ENCODE peak calls at places on chromosomes 16 and 17, in four cellular contexts. Y is GM12878, H is K562, A is IMR-90. W is an unnamed sample.

GRCh38 chr16:7217797-7218196 is 114.8 kb upstream of the RBFOX1 start:
- DNase-seq in Y (no peak), H (no peak), A (no peak), W (no peak)

GRCh38 chr16:69712914-69713581 is 13.3 kb downstream of the NQO1 start:
- DNase-seq in H (no peak), Y (no peak), A (no peak), W (no peak)

GRCh38 chr16:10836174-10836853 is 17.7 kb upstream of the TVP23A start:
- DNase-seq in Y (no peak), A (no peak), H (no peak), W (no peak)

GRCh38 chr17:48791128-48792032 is 25.6 kb downstream of the TTLL6 start:
- DNase-seq in A (peak), Y (peak), H (peak), W (peak)

GRCh38 chr17:9968881-9969280 is 63.8 kb upstream of the RCVRN start:
- DNase-seq in A (peak), Y (no peak), H (no peak), W (peak)

GRCh38 chr17:62597920-62598319 is 29.6 kb upstream of the MRC2 start:
- DNase-seq in A (no peak), H (no peak), Y (no peak), W (no peak)

GRCh38 chr16:83701494-83701893 is 106.3 kb upstream of the HSBP1 start:
- DNase-seq in Y (no peak), A (peak), H (peak), W (no peak)

GRCh38 chr17:78357177-78357586 is 2.7 kb downstream of the SOCS3 start:
- DNase-seq in Y (no peak), H (no peak), A (peak), W (peak)

GRCh38 chr17:38465420-38466345 is 37.4 kb downstream of the ARHGAP23 start:
- DNase-seq in Y (no peak), A (peak), H (peak), W (no peak)

GRCh38 chr16:26281681-26282080 is 589.9 kb downstream of the HS3ST4 start:
- DNase-seq in H (no peak), A (no peak), Y (no peak), W (no peak)

GRCh38 chr17:71361691-71362450 is 758.9 kb upstream of the SOX9 start:
- DNase-seq in H (no peak), Y (no peak), A (peak), W (no peak)

GRCh38 chr16:85615014-85615851 is 2.1 kb downstream of the GSE1 start:
- DNase-seq in Y (no peak), A (no peak), H (no peak), W (peak)

GRCh38 chr16:87266846-87267245 is 50.3 kb downstream of the C16orf95 start:
- DNase-seq in H (no peak), A (no peak), Y (no peak), W (no peak)

GRCh38 chr17:69800870-69801269 is 274.2 kb upstream of the KCNJ16 start:
- DNase-seq in A (no peak), H (no peak), Y (no peak), W (no peak)

GRCh38 chr17:78862073-78863023 is 21.7 kb upstream of the USP36 start:
- DNase-seq in A (peak), H (peak), Y (no peak), W (peak)

GRCh38 chr17:7803981-7804380 is 30.0 kb upstream of the KDM6B start:
- DNase-seq in A (no peak), H (no peak), Y (no peak), W (no peak)

GRCh38 chr17:62187681-62188080 is 122.6 kb upstream of the MED13 start:
- DNase-seq in Y (no peak), A (peak), H (peak), W (no peak)

GRCh38 chr16:46620265-46621005 is 744 bp downstream of the SHCBP1 start:
- DNase-seq in A (no peak), Y (no peak), H (peak), W (peak)

GRCh38 chr17:50370052-50370451 is 2.9 kb downstream of the MRPL27 start:
- DNase-seq in Y (no peak), H (no peak), A (no peak), W (no peak)

GRCh38 chr17:50372222-50372621 is 762 bp downstream of the MRPL27 start:
- DNase-seq in Y (no peak), A (no peak), H (no peak), W (no peak)

GRCh38 chr17:50372708-50373556 is at the start of the genes EME1 and MRPL27:
- DNase-seq in H (peak), Y (peak), A (peak), W (peak)

GRCh38 chr17:50373705-50374104 is 676 bp downstream of the EME1 start:
- DNase-seq in Y (no peak), H (no peak), A (no peak), W (no peak)

GRCh38 chr17:50371526-50371925 is 1.5 kb downstream of the MRPL27 start:
- DNase-seq in Y (no peak), A (no peak), H (no peak), W (no peak)
- TF ChIP-seq ELK1 in Y (no peak), A (no peak), H (no peak), W (no peak)

GRCh38 chr16:70749681-70750601 is 51.0 kb downstream of the VAC14 start:
- DNase-seq in Y (no peak), A (no peak), H (peak), W (no peak)

GRCh38 chr16:70752381-70752780 is 48.6 kb downstream of the VAC14 start:
- DNase-seq in A (no peak), H (no peak), Y (no peak), W (no peak)

GRCh38 chr16:70751593-70751992 is 49.4 kb downstream of the VAC14 start:
- DNase-seq in H (no peak), A (no peak), Y (no peak), W (no peak)

GRCh38 chr16:70749006-70749678 is 51.8 kb downstream of the VAC14 start:
- DNase-seq in A (no peak), H (no peak), Y (no peak), W (no peak)

DNA sequence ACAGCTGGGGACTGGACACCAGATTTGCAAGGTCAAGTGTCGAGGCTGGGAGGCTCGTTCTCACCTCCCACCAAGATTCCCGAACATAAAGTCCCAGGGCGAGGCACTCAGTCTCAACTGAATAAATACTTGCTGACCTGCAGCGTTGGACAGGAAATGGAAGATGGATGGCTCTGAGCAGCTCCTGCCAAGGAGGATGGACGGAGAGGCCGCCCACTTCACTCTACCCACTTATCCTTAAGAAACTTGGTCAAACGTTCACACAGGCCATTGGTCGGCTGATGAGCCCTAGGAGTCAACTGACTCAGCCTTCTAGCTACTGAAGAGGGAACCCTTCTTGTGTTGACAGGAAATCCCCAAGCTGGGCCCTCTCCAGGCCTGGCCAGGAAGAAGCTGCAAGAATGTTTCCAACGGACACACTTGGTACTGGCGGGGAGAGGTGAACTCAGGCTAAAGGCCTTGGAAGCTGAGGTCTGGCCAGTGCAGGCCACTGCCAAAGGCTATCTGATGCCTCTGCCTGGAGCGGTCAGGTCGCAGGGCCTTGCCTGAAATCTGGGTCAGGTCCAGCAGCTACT is 50.0 kb downstream of the VAC14 start:
- DNase-seq in Y (no peak), H (no peak), A (peak), W (peak)
- TF ChIP-seq ELK1 in Y (no peak), H (no peak), A (no peak), W (no peak)

GRCh38 chr16:56989988-56990387 is 631 bp downstream of the NLRC5 start:
- DNase-seq in A (no peak), Y (no peak), H (no peak), W (no peak)
- TF ChIP-seq ELK1 in A (no peak), Y (no peak), H (no peak), W (no peak)

GRCh38 chr16:3190949-3191353 is 2.9 kb downstream of the OR1F1 start:
- DNase-seq in Y (no peak), H (no peak), A (no peak), W (no peak)

GRCh38 chr16:3189869-3190268 is 1.9 kb downstream of the OR1F1 start:
- DNase-seq in Y (no peak), A (no peak), H (no peak), W (no peak)

GRCh38 chr16:3194792-3195191 is 6.8 kb downstream of the OR1F1 start:
- DNase-seq in Y (no peak), H (peak), A (no peak), W (no peak)

GRCh38 chr16:3193221-3194212 is 5.5 kb downstream of the OR1F1 start:
- DNase-seq in A (no peak), Y (no peak), H (no peak), W (peak)

DNA sequence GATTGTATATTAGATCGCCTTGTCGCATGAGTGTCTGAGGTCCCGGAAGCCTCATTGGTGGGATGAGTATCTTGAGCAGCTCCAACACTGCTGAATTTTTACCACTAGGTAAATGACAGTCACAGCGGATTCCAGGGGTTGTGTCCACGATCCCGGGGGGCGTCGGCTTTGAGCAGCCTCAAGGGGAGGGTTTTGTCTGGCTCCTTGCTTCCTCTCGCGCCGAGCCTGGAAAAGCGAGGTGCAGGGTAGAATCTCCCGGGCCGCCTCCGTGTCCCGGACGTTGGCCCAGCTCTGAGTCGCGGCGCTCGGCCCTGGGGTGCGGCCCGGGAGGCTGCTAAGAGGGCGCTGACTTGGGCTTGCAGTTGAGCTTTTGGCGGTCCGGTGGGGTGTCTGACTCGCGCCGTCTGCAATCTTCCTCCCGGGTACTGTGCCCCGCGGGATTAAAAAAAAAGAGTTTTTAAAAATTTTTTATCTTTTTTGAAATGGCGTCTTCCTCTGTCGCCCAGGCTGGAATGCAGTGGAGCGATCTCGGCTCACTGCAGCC is 4.5 kb downstream of the OR1F1 start:
- DNase-seq in A (no peak), Y (no peak), H (no peak), W (no peak)
- TF ChIP-seq ELK1 in A (no peak), Y (no peak), H (no peak), W (no peak)

GRCh38 chr17:57875109-57876022 is 25.5 kb upstream of the MRPS23 start:
- DNase-seq in Y (no peak), H (no peak), A (peak), W (peak)
- TF ChIP-seq ELK1 in Y (no peak), H (no peak), A (no peak), W (no peak)

W was measured in A549.